ENCODE peak calls at places on chromosome 10, in four cellular contexts. One of them, this sample, is unnamed.

GRCh38 chr10:132453470-132453861 is 56.5 kb downstream of the PWWP2B start:
- DNase-seq in B cell: no peak
- DNase-seq in hepatocyte: no peak
- DNase-seq in right lobe of liver: no peak
- DNase-seq in this sample: no peak

GRCh38 chr10:58919927-58920654 is 256.4 kb upstream of the PHYHIPL start:
- DNase-seq in B cell: no peak
- DNase-seq in hepatocyte: no peak
- DNase-seq in right lobe of liver: no peak
- DNase-seq in this sample: no peak

GRCh38 chr10:110629680-110630191 is 14.4 kb upstream of the RBM20 start:
- DNase-seq in B cell: no peak
- DNase-seq in hepatocyte: peak
- DNase-seq in right lobe of liver: no peak
- DNase-seq in this sample: peak

GRCh38 chr10:126969310-126969709 is 64.1 kb downstream of the DOCK1 start:
- DNase-seq in B cell: no peak
- DNase-seq in hepatocyte: peak
- DNase-seq in right lobe of liver: no peak
- DNase-seq in this sample: peak

GRCh38 chr10:95247200-95247880 is 43.5 kb downstream of the PDLIM1 start:
- DNase-seq in B cell: no peak
- DNase-seq in hepatocyte: no peak
- DNase-seq in right lobe of liver: no peak
- DNase-seq in this sample: no peak

GRCh38 chr10:13340068-13340467 is 8.0 kb downstream of the SEPHS1 start:
- DNase-seq in B cell: no peak
- DNase-seq in hepatocyte: no peak
- DNase-seq in right lobe of liver: no peak
- DNase-seq in this sample: no peak

GRCh38 chr10:73644015-73644743 is 2.9 kb upstream of the MYOZ1 start:
- DNase-seq in B cell: peak
- DNase-seq in hepatocyte: peak
- DNase-seq in right lobe of liver: no peak
- DNase-seq in this sample: peak

GRCh38 chr10:661891-662605 is 27.4 kb downstream of the DIP2C start:
- DNase-seq in B cell: no peak
- DNase-seq in hepatocyte: no peak
- DNase-seq in right lobe of liver: no peak
- DNase-seq in this sample: peak

GRCh38 chr10:113121153-113121552 is 171.1 kb downstream of the TCF7L2 start:
- DNase-seq in B cell: no peak
- DNase-seq in hepatocyte: no peak
- DNase-seq in right lobe of liver: no peak
- DNase-seq in this sample: no peak

GRCh38 chr10:986137-986825 is 2.0 kb upstream of the GTPBP4 start:
- DNase-seq in B cell: no peak
- DNase-seq in hepatocyte: peak
- DNase-seq in right lobe of liver: no peak
- DNase-seq in this sample: no peak

GRCh38 chr10:17062493-17063487 is 66.8 kb downstream of the CUBN start:
- DNase-seq in B cell: no peak
- DNase-seq in hepatocyte: peak
- DNase-seq in right lobe of liver: no peak
- DNase-seq in this sample: no peak

GRCh38 chr10:100886946-100887345 is 25.8 kb upstream of the SLF2 start:
- DNase-seq in B cell: no peak
- DNase-seq in hepatocyte: no peak
- DNase-seq in right lobe of liver: no peak
- DNase-seq in this sample: no peak

GRCh38 chr10:48648172-48648942 is 36.3 kb upstream of the WDFY4 start:
- DNase-seq in B cell: no peak
- DNase-seq in hepatocyte: no peak
- DNase-seq in right lobe of liver: no peak
- DNase-seq in this sample: no peak

GRCh38 chr10:133359554-133359971 is 1.7 kb upstream of the FUOM start:
- DNase-seq in B cell: no peak
- DNase-seq in hepatocyte: peak
- DNase-seq in right lobe of liver: peak
- DNase-seq in this sample: no peak

GRCh38 chr10:24503627-24504320 is 219.9 kb downstream of the ARHGAP21 start:
- DNase-seq in B cell: no peak
- DNase-seq in hepatocyte: peak
- DNase-seq in right lobe of liver: no peak
- DNase-seq in this sample: no peak

GRCh38 chr10:125762692-125763648 is 12.7 kb downstream of the MMP21 start:
- DNase-seq in B cell: no peak
- DNase-seq in hepatocyte: no peak
- DNase-seq in right lobe of liver: no peak
- DNase-seq in this sample: no peak

GRCh38 chr10:24721254-24722106 is 2.2 kb downstream of the ARHGAP21 start:
- DNase-seq in B cell: no peak
- DNase-seq in hepatocyte: peak
- DNase-seq in right lobe of liver: peak
- DNase-seq in this sample: peak

GRCh38 chr10:73907841-73908517 is 3.0 kb upstream of the PLAU start:
- DNase-seq in B cell: no peak
- DNase-seq in hepatocyte: no peak
- DNase-seq in right lobe of liver: no peak
- DNase-seq in this sample: no peak

GRCh38 chr10:125032474-125032873 is 90.6 kb downstream of the ZRANB1 start:
- DNase-seq in B cell: no peak
- DNase-seq in hepatocyte: no peak
- DNase-seq in right lobe of liver: no peak
- DNase-seq in this sample: no peak

GRCh38 chr10:86968271-86968993 is at the start of gene ADIRF:
- DNase-seq in B cell: no peak
- DNase-seq in hepatocyte: peak
- DNase-seq in right lobe of liver: peak
- DNase-seq in this sample: peak

GRCh38 chr10:47294501-47294900 is 5.5 kb upstream of the GDF10 start:
- DNase-seq in B cell: no peak
- DNase-seq in hepatocyte: no peak
- DNase-seq in right lobe of liver: no peak
- DNase-seq in this sample: no peak

GRCh38 chr10:84902549-84902948 is 574.2 kb downstream of the CCSER2 start:
- DNase-seq in B cell: no peak
- DNase-seq in hepatocyte: no peak
- DNase-seq in right lobe of liver: no peak
- DNase-seq in this sample: no peak

GRCh38 chr10:98414578-98414931 is 427 bp downstream of the PYROXD2 start:
- DNase-seq in B cell: no peak
- DNase-seq in hepatocyte: no peak
- DNase-seq in right lobe of liver: no peak
- DNase-seq in this sample: no peak

GRCh38 chr10:74332398-74332797 is 181.4 kb downstream of the ADK start:
- DNase-seq in B cell: no peak
- DNase-seq in hepatocyte: no peak
- DNase-seq in right lobe of liver: no peak
- DNase-seq in this sample: no peak

GRCh38 chr10:101897633-101898032 is 54.0 kb upstream of the KCNIP2 start:
- DNase-seq in B cell: no peak
- DNase-seq in hepatocyte: peak
- DNase-seq in right lobe of liver: peak
- DNase-seq in this sample: no peak

GRCh38 chr10:32377458-32378370 is 30.8 kb upstream of the EPC1 start:
- DNase-seq in B cell: no peak
- DNase-seq in hepatocyte: peak
- DNase-seq in right lobe of liver: no peak
- DNase-seq in this sample: no peak

GRCh38 chr10:93462881-93463280 is 19.3 kb downstream of the MYOF start:
- DNase-seq in B cell: no peak
- DNase-seq in hepatocyte: no peak
- DNase-seq in right lobe of liver: no peak
- DNase-seq in this sample: no peak

GRCh38 chr10:110512461-110513187 is 14.9 kb downstream of the DUSP5 start:
- DNase-seq in B cell: no peak
- DNase-seq in hepatocyte: peak
- DNase-seq in right lobe of liver: no peak
- DNase-seq in this sample: no peak

GRCh38 chr10:130561681-130562080 is 425.5 kb downstream of the GLRX3 start:
- DNase-seq in B cell: no peak
- DNase-seq in hepatocyte: no peak
- DNase-seq in right lobe of liver: no peak
- DNase-seq in this sample: no peak

GRCh38 chr10:18044976-18045720 is 93.4 kb downstream of the SLC39A12 start:
- DNase-seq in B cell: no peak
- DNase-seq in hepatocyte: no peak
- DNase-seq in right lobe of liver: no peak
- DNase-seq in this sample: no peak

GRCh38 chr10:122492955-122493597 is 31.7 kb downstream of the HTRA1 start:
- DNase-seq in B cell: no peak
- DNase-seq in hepatocyte: peak
- DNase-seq in right lobe of liver: no peak
- DNase-seq in this sample: no peak

GRCh38 chr10:119575506-119575905 is 21.3 kb downstream of the TIAL1 start:
- DNase-seq in B cell: no peak
- DNase-seq in hepatocyte: no peak
- DNase-seq in right lobe of liver: no peak
- DNase-seq in this sample: no peak

GRCh38 chr10:6050801-6051445 is 11.2 kb downstream of the IL2RA start:
- DNase-seq in B cell: peak
- DNase-seq in hepatocyte: peak
- DNase-seq in right lobe of liver: peak
- DNase-seq in this sample: peak

GRCh38 chr10:93383562-93383981 is 98.6 kb downstream of the MYOF start:
- DNase-seq in B cell: no peak
- DNase-seq in hepatocyte: no peak
- DNase-seq in right lobe of liver: no peak
- DNase-seq in this sample: no peak

GRCh38 chr10:111565542-111565941 is 488.7 kb downstream of the ADRA2A start:
- DNase-seq in B cell: no peak
- DNase-seq in hepatocyte: no peak
- DNase-seq in right lobe of liver: no peak
- DNase-seq in this sample: no peak

GRCh38 chr10:124587811-124588211 is 126.2 kb downstream of the LHPP start:
- DNase-seq in B cell: no peak
- DNase-seq in hepatocyte: no peak
- DNase-seq in right lobe of liver: no peak
- DNase-seq in this sample: no peak

DNA sequence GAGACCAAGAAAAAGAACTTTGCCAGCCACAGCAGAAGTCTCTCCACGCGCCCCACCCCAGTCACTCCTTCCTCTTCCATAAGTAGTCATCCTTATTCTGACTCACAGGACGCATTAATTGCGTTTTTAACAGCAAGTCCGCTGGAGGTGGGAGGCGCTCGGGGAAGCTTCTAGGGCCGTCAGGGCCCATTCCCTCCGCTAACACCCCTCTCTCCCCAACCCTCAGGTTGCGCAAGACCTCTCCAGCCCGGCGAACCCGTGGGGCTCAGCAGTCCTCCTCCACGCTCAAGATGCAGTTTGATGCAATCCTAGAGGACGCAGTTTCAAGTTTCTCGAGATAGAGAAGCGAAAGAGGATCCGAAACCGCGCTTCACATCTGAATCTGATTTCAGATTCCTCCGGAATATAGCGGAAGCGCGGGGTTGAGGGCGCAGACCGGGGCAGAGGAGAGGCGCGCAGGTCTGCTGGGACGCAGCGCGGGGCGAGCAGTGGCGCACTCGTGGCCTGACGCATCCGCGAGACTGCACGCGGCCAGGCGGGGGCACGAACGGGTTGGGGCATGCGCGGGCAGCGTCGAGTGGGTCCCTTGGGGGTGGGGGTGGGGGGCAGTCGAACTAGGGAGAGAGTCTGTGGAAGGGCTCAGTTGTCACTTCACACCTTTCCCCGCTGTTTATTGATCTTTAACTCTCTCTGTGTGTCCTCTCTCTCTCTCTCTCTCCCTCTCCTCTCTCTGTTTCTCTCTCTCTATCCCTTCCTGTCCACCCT is 37.8 kb upstream of the PSAP start:
- DNase-seq in B cell: peak
- DNase-seq in hepatocyte: peak
- DNase-seq in right lobe of liver: peak
- DNase-seq in this sample: peak
- TF ChIP-seq CTCF in B cell: peak
- TF ChIP-seq CTCF in hepatocyte: peak
- TF ChIP-seq CTCF in right lobe of liver: no peak
- TF ChIP-seq CTCF in this sample: no peak

GRCh38 chr10:44370731-44371248 is 14.1 kb downstream of the CXCL12 start:
- DNase-seq in B cell: no peak
- DNase-seq in hepatocyte: no peak
- DNase-seq in right lobe of liver: no peak
- DNase-seq in this sample: no peak
- TF ChIP-seq CTCF in B cell: no peak
- TF ChIP-seq CTCF in hepatocyte: no peak
- TF ChIP-seq CTCF in right lobe of liver: no peak
- TF ChIP-seq CTCF in this sample: no peak

DNA sequence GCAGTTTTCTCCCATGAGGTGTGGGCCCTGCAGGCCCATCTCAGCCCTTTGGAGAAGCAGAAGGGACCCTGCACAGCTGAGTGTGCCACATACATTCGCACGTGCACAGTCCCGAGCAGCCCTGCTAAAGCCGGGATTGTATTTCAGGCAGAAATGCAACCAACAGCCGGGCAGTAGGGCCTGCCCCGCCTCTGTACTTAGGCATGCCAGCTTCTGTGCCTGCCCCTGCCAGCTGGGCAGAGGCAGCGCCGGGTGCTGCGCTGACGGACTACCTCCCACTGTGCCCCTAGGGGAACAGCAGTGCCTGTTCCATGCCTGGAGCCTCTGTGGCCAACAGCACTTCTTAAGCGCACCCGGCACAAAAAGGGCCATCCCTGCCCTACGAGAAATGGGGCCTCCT is 170.3 kb downstream of the NEURL1 start:
- DNase-seq in B cell: no peak
- DNase-seq in hepatocyte: no peak
- DNase-seq in right lobe of liver: peak
- DNase-seq in this sample: no peak
- TF ChIP-seq CTCF in B cell: no peak
- TF ChIP-seq CTCF in hepatocyte: no peak
- TF ChIP-seq CTCF in right lobe of liver: no peak
- TF ChIP-seq CTCF in this sample: no peak

DNA sequence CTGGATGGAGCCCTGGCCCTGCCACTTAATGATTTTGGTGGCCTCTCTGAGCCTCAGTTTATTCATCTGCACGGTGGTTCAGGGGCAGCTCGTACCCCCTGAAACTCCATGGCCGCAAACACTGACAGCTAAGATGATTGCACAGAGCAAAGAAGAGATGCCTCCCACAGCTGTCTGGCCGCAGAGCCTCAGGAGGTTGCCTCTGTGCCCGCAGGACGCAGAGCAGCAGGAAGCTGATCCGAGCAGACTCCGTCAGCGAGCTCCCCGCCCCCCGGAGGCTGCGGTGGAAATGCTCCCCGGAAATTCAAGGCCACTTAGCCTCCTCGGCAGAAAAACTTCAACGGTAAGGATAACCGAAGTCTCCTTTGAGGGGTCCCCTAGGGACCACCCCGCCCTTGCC is 30.2 kb upstream of the C10orf53 start:
- DNase-seq in B cell: no peak
- DNase-seq in hepatocyte: no peak
- DNase-seq in right lobe of liver: no peak
- DNase-seq in this sample: no peak
- TF ChIP-seq CTCF in B cell: no peak
- TF ChIP-seq CTCF in hepatocyte: no peak
- TF ChIP-seq CTCF in right lobe of liver: no peak
- TF ChIP-seq CTCF in this sample: no peak

GRCh38 chr10:97333351-97333600 is 1.3 kb downstream of the FRAT2 start:
- DNase-seq in B cell: peak
- DNase-seq in hepatocyte: peak
- DNase-seq in right lobe of liver: no peak
- DNase-seq in this sample: no peak
- TF ChIP-seq CTCF in B cell: no peak
- TF ChIP-seq CTCF in hepatocyte: no peak
- TF ChIP-seq CTCF in right lobe of liver: no peak
- TF ChIP-seq CTCF in this sample: no peak

GRCh38 chr10:67306588-67307205 is 380.9 kb downstream of the LRRTM3 start:
- DNase-seq in B cell: no peak
- DNase-seq in hepatocyte: peak
- DNase-seq in right lobe of liver: no peak
- DNase-seq in this sample: no peak
- TF ChIP-seq CTCF in B cell: peak
- TF ChIP-seq CTCF in hepatocyte: peak
- TF ChIP-seq CTCF in right lobe of liver: peak
- TF ChIP-seq CTCF in this sample: no peak